ENCODE peak calls at places on chromosomes 2 and 18, in nine cellular contexts. One of them, this sample, is unnamed.

GRCh38 chr2:120693121-120693520 is 42.5 kb upstream of the GLI2 start:
- DNase-seq in A549: no peak
- DNase-seq in AG04450: no peak
- DNase-seq in neuronal stem cell: no peak
- DNase-seq in PC-9: no peak
- DNase-seq in RWPE1: no peak
- DNase-seq in GM23338: no peak
- DNase-seq in effector memory CD4-positive, alpha-beta T cell: no peak
- DNase-seq in pancreas: no peak
- DNase-seq in this sample: no peak

GRCh38 chr2:127103243-127104165 is 3.5 kb downstream of the BIN1 start:
- DNase-seq in A549: no peak
- DNase-seq in AG04450: no peak
- DNase-seq in neuronal stem cell: no peak
- DNase-seq in PC-9: no peak
- DNase-seq in RWPE1: no peak
- DNase-seq in GM23338: no peak
- DNase-seq in effector memory CD4-positive, alpha-beta T cell: no peak
- DNase-seq in pancreas: no peak
- DNase-seq in this sample: peak

GRCh38 chr18:47981320-47981719 is 50.9 kb upstream of the SMAD2 start:
- DNase-seq in A549: no peak
- DNase-seq in AG04450: no peak
- DNase-seq in neuronal stem cell: no peak
- DNase-seq in PC-9: no peak
- DNase-seq in RWPE1: no peak
- DNase-seq in GM23338: no peak
- DNase-seq in effector memory CD4-positive, alpha-beta T cell: no peak
- DNase-seq in pancreas: no peak
- DNase-seq in this sample: no peak

GRCh38 chr2:13522917-13523821 is 806.4 kb downstream of the TRIB2 start:
- DNase-seq in A549: no peak
- DNase-seq in AG04450: no peak
- DNase-seq in neuronal stem cell: no peak
- DNase-seq in PC-9: peak
- DNase-seq in RWPE1: peak
- DNase-seq in GM23338: peak
- DNase-seq in effector memory CD4-positive, alpha-beta T cell: no peak
- DNase-seq in pancreas: peak
- DNase-seq in this sample: no peak

GRCh38 chr2:97716695-97717617 is 3.6 kb downstream of the ZAP70 start:
- DNase-seq in A549: no peak
- DNase-seq in AG04450: no peak
- DNase-seq in neuronal stem cell: no peak
- DNase-seq in PC-9: no peak
- DNase-seq in RWPE1: no peak
- DNase-seq in GM23338: no peak
- DNase-seq in effector memory CD4-positive, alpha-beta T cell: no peak
- DNase-seq in pancreas: no peak
- DNase-seq in this sample: no peak

GRCh38 chr2:157246212-157247067 is 11.1 kb upstream of the GALNT5 start:
- DNase-seq in A549: peak
- DNase-seq in AG04450: peak
- DNase-seq in neuronal stem cell: peak
- DNase-seq in PC-9: peak
- DNase-seq in RWPE1: peak
- DNase-seq in GM23338: peak
- DNase-seq in effector memory CD4-positive, alpha-beta T cell: no peak
- DNase-seq in pancreas: no peak
- DNase-seq in this sample: no peak

GRCh38 chr2:203500951-203501350 is 34.1 kb downstream of the RAPH1 start:
- DNase-seq in A549: no peak
- DNase-seq in AG04450: no peak
- DNase-seq in neuronal stem cell: no peak
- DNase-seq in PC-9: no peak
- DNase-seq in RWPE1: no peak
- DNase-seq in GM23338: no peak
- DNase-seq in effector memory CD4-positive, alpha-beta T cell: no peak
- DNase-seq in pancreas: no peak
- DNase-seq in this sample: no peak

GRCh38 chr2:217895070-217895635 is 107.6 kb downstream of the TNS1 start:
- DNase-seq in A549: no peak
- DNase-seq in AG04450: no peak
- DNase-seq in neuronal stem cell: no peak
- DNase-seq in PC-9: no peak
- DNase-seq in RWPE1: no peak
- DNase-seq in GM23338: no peak
- DNase-seq in effector memory CD4-positive, alpha-beta T cell: no peak
- DNase-seq in pancreas: no peak
- DNase-seq in this sample: no peak

GRCh38 chr2:58428553-58429284 is 187.6 kb upstream of the FANCL start:
- DNase-seq in A549: peak
- DNase-seq in AG04450: no peak
- DNase-seq in neuronal stem cell: peak
- DNase-seq in PC-9: no peak
- DNase-seq in RWPE1: no peak
- DNase-seq in GM23338: peak
- DNase-seq in effector memory CD4-positive, alpha-beta T cell: no peak
- DNase-seq in pancreas: peak
- DNase-seq in this sample: peak

GRCh38 chr18:55224086-55224625 is 264.9 kb upstream of the CCDC68 start:
- DNase-seq in A549: no peak
- DNase-seq in AG04450: no peak
- DNase-seq in neuronal stem cell: no peak
- DNase-seq in PC-9: no peak
- DNase-seq in RWPE1: no peak
- DNase-seq in GM23338: no peak
- DNase-seq in effector memory CD4-positive, alpha-beta T cell: no peak
- DNase-seq in pancreas: no peak
- DNase-seq in this sample: no peak

GRCh38 chr2:217944366-217944765 is 58.4 kb downstream of the TNS1 start:
- DNase-seq in A549: no peak
- DNase-seq in AG04450: no peak
- DNase-seq in neuronal stem cell: no peak
- DNase-seq in PC-9: no peak
- DNase-seq in RWPE1: no peak
- DNase-seq in GM23338: no peak
- DNase-seq in effector memory CD4-positive, alpha-beta T cell: no peak
- DNase-seq in pancreas: no peak
- DNase-seq in this sample: no peak

GRCh38 chr2:201406077-201406662 is 45.1 kb downstream of the TRAK2 start:
- DNase-seq in A549: no peak
- DNase-seq in AG04450: peak
- DNase-seq in neuronal stem cell: no peak
- DNase-seq in PC-9: peak
- DNase-seq in RWPE1: peak
- DNase-seq in GM23338: no peak
- DNase-seq in effector memory CD4-positive, alpha-beta T cell: no peak
- DNase-seq in pancreas: no peak
- DNase-seq in this sample: no peak

GRCh38 chr2:60356346-60356745 is 197.1 kb downstream of the BCL11A start:
- DNase-seq in A549: no peak
- DNase-seq in AG04450: no peak
- DNase-seq in neuronal stem cell: no peak
- DNase-seq in PC-9: no peak
- DNase-seq in RWPE1: peak
- DNase-seq in GM23338: no peak
- DNase-seq in effector memory CD4-positive, alpha-beta T cell: no peak
- DNase-seq in pancreas: no peak
- DNase-seq in this sample: no peak

GRCh38 chr18:24986611-24987270 is 365.2 kb downstream of the ZNF521 start:
- DNase-seq in A549: no peak
- DNase-seq in AG04450: no peak
- DNase-seq in neuronal stem cell: no peak
- DNase-seq in PC-9: no peak
- DNase-seq in RWPE1: no peak
- DNase-seq in GM23338: peak
- DNase-seq in effector memory CD4-positive, alpha-beta T cell: no peak
- DNase-seq in pancreas: no peak
- DNase-seq in this sample: no peak
- H3K27ac ChIP-seq in A549: no peak
- H3K27ac ChIP-seq in AG04450: no peak
- H3K27ac ChIP-seq in neuronal stem cell: no peak
- H3K27ac ChIP-seq in PC-9: no peak
- H3K27ac ChIP-seq in RWPE1: no peak
- H3K27ac ChIP-seq in GM23338: no peak
- H3K27ac ChIP-seq in effector memory CD4-positive, alpha-beta T cell: no peak
- H3K27ac ChIP-seq in pancreas: no peak
- H3K27ac ChIP-seq in this sample: no peak

DNA sequence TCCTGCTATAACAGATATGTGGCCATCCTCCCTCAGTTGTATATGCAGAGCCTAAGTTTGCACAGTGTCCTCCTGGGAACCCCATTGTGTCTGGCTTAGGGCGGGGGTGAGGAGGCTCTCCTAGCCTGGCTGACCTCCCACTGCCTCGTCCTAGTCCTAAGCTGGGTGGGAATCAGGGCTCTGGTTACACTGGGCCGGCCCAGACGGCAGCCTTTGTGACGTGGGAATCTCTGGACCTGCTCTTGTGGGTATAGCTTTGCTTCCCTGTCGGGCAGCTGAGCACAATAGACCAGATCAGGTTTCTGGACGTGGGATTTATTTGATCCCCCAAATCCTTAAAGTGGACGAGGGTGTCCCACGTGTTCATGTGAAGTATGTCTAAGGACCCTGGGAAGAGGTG is 2.9 kb downstream of the ACKR3 start:
- DNase-seq in A549: no peak
- DNase-seq in AG04450: no peak
- DNase-seq in neuronal stem cell: peak
- DNase-seq in PC-9: no peak
- DNase-seq in RWPE1: no peak
- DNase-seq in GM23338: peak
- DNase-seq in effector memory CD4-positive, alpha-beta T cell: no peak
- DNase-seq in pancreas: no peak
- DNase-seq in this sample: no peak
- H3K27ac ChIP-seq in A549: peak
- H3K27ac ChIP-seq in AG04450: no peak
- H3K27ac ChIP-seq in neuronal stem cell: no peak
- H3K27ac ChIP-seq in PC-9: no peak
- H3K27ac ChIP-seq in RWPE1: no peak
- H3K27ac ChIP-seq in GM23338: no peak
- H3K27ac ChIP-seq in effector memory CD4-positive, alpha-beta T cell: no peak
- H3K27ac ChIP-seq in pancreas: no peak
- H3K27ac ChIP-seq in this sample: no peak

DNA sequence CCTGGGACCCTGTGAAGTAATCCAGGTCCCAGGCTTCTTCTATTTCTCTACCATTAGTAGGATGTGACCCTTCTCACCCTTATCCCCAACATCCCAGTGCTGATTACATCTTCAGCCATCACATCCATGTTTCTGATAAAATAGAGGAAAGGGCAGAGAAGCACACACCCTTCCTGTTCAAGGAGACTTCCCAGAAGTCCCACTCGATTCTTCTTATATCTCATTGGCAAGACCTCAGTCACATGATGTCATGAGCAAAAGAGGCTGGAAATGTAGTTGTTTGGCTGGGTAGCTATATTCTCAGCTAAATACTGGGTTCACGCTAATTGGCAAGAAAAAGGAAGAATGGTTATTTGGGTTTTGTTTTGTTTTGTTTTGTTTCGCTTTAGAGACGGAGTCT is 8.0 kb upstream of the XRCC5 start:
- DNase-seq in A549: no peak
- DNase-seq in AG04450: no peak
- DNase-seq in neuronal stem cell: no peak
- DNase-seq in PC-9: no peak
- DNase-seq in RWPE1: no peak
- DNase-seq in GM23338: no peak
- DNase-seq in effector memory CD4-positive, alpha-beta T cell: no peak
- DNase-seq in pancreas: no peak
- DNase-seq in this sample: no peak
- H3K27ac ChIP-seq in A549: no peak
- H3K27ac ChIP-seq in AG04450: no peak
- H3K27ac ChIP-seq in neuronal stem cell: no peak
- H3K27ac ChIP-seq in PC-9: no peak
- H3K27ac ChIP-seq in RWPE1: no peak
- H3K27ac ChIP-seq in GM23338: no peak
- H3K27ac ChIP-seq in effector memory CD4-positive, alpha-beta T cell: no peak
- H3K27ac ChIP-seq in pancreas: no peak
- H3K27ac ChIP-seq in this sample: no peak

GRCh38 chr2:209609531-209609930 is 162.1 kb upstream of the UNC80 start:
- DNase-seq in A549: no peak
- DNase-seq in AG04450: no peak
- DNase-seq in neuronal stem cell: no peak
- DNase-seq in PC-9: no peak
- DNase-seq in RWPE1: no peak
- DNase-seq in GM23338: no peak
- DNase-seq in effector memory CD4-positive, alpha-beta T cell: no peak
- DNase-seq in pancreas: no peak
- DNase-seq in this sample: no peak

GRCh38 chr2:209613941-209614340 is 157.7 kb upstream of the UNC80 start:
- DNase-seq in A549: no peak
- DNase-seq in AG04450: no peak
- DNase-seq in neuronal stem cell: peak
- DNase-seq in PC-9: no peak
- DNase-seq in RWPE1: no peak
- DNase-seq in GM23338: no peak
- DNase-seq in effector memory CD4-positive, alpha-beta T cell: no peak
- DNase-seq in pancreas: no peak
- DNase-seq in this sample: no peak

GRCh38 chr2:209619782-209620181 is 151.8 kb upstream of the UNC80 start:
- DNase-seq in A549: no peak
- DNase-seq in AG04450: no peak
- DNase-seq in neuronal stem cell: no peak
- DNase-seq in PC-9: no peak
- DNase-seq in RWPE1: no peak
- DNase-seq in GM23338: no peak
- DNase-seq in effector memory CD4-positive, alpha-beta T cell: no peak
- DNase-seq in pancreas: no peak
- DNase-seq in this sample: no peak

GRCh38 chr2:209610631-209611030 is 161.0 kb upstream of the UNC80 start:
- DNase-seq in A549: no peak
- DNase-seq in AG04450: no peak
- DNase-seq in neuronal stem cell: no peak
- DNase-seq in PC-9: no peak
- DNase-seq in RWPE1: no peak
- DNase-seq in GM23338: no peak
- DNase-seq in effector memory CD4-positive, alpha-beta T cell: no peak
- DNase-seq in pancreas: no peak
- DNase-seq in this sample: no peak

DNA sequence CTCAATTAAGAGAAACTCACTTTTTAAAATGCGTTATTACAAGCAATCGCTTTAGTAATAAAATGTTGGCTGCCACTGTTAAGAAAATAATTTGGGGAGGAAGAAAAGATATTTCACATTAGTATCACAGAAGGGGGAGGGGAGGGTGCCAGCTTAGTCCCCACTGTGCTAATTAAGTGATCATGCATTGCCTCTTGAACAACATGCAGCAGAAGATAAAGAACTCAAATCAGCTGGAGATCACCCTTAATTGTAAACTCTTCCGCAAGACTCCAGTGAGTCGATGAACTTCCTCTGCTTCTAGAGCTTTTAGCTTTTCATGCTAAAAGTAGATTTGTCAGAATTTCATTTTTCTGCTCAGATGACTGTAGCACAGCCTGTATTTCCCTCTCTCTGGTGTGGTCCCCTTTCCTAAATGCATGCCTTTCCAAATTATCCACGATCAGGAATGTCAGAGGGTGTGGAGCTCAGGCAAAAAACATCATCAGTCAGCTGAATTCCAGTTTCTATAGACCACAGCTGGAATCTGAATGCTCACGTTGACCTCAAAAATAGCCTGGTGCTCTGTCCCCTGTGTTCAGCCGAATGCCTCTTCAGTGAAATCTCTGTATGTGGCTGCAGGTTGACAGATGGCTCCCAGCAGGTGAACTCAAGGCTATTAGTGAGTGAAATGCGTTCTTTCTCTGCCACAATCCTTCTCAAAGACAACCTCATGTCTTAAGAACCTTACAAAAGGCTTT is 156.8 kb upstream of the UNC80 start:
- DNase-seq in A549: no peak
- DNase-seq in AG04450: no peak
- DNase-seq in neuronal stem cell: peak
- DNase-seq in PC-9: no peak
- DNase-seq in RWPE1: no peak
- DNase-seq in GM23338: peak
- DNase-seq in effector memory CD4-positive, alpha-beta T cell: no peak
- DNase-seq in pancreas: no peak
- DNase-seq in this sample: no peak
- H3K27ac ChIP-seq in A549: no peak
- H3K27ac ChIP-seq in AG04450: no peak
- H3K27ac ChIP-seq in neuronal stem cell: peak
- H3K27ac ChIP-seq in PC-9: no peak
- H3K27ac ChIP-seq in RWPE1: no peak
- H3K27ac ChIP-seq in GM23338: peak
- H3K27ac ChIP-seq in effector memory CD4-positive, alpha-beta T cell: no peak
- H3K27ac ChIP-seq in pancreas: no peak
- H3K27ac ChIP-seq in this sample: no peak

This sample was measured in substantia nigra.